ENCODE peak calls at places on chromosomes 4 and X, in ten cellular contexts. One of them, this sample, is unnamed.

GRCh38 chrX:68428431-68428830 is 4.9 kb downstream of the OPHN1 start:
- ATAC-seq in K562: no peak
- ATAC-seq in upper lobe of left lung: no peak
- ATAC-seq in right lobe of liver: no peak
- ATAC-seq in A549: no peak
- ATAC-seq in HCT116: peak; percentile 35
- ATAC-seq in gastrocnemius medialis: no peak
- ATAC-seq in heart left ventricle: no peak
- ATAC-seq in body of pancreas: no peak
- ATAC-seq in HepG2: no peak
- ATAC-seq in this sample: no peak

GRCh38 chrX:101931104-101931493 is 728 bp downstream of the ZMAT1 start:
- ATAC-seq in K562: no peak
- ATAC-seq in upper lobe of left lung: peak; percentile 25
- ATAC-seq in right lobe of liver: no peak
- ATAC-seq in A549: no peak
- ATAC-seq in HCT116: no peak
- ATAC-seq in gastrocnemius medialis: no peak
- ATAC-seq in heart left ventricle: no peak
- ATAC-seq in body of pancreas: no peak
- ATAC-seq in HepG2: no peak
- ATAC-seq in this sample: no peak

GRCh38 chr4:1761130-1761688 is 31.9 kb upstream of the FGFR3 start:
- ATAC-seq in K562: no peak
- ATAC-seq in upper lobe of left lung: no peak
- ATAC-seq in right lobe of liver: no peak
- ATAC-seq in A549: peak; percentile 9
- ATAC-seq in HCT116: no peak
- ATAC-seq in gastrocnemius medialis: no peak
- ATAC-seq in heart left ventricle: no peak
- ATAC-seq in body of pancreas: no peak
- ATAC-seq in HepG2: no peak
- ATAC-seq in this sample: no peak

GRCh38 chr4:98625920-98626319 is 32.5 kb downstream of the TSPAN5 start:
- ATAC-seq in K562: no peak
- ATAC-seq in upper lobe of left lung: no peak
- ATAC-seq in right lobe of liver: no peak
- ATAC-seq in A549: peak; percentile 37
- ATAC-seq in HCT116: peak; percentile 52
- ATAC-seq in gastrocnemius medialis: no peak
- ATAC-seq in heart left ventricle: no peak
- ATAC-seq in body of pancreas: no peak
- ATAC-seq in HepG2: no peak
- ATAC-seq in this sample: no peak

GRCh38 chr4:174763454-174764104 is 65.5 kb downstream of the GLRA3 start:
- ATAC-seq in K562: no peak
- ATAC-seq in upper lobe of left lung: no peak
- ATAC-seq in right lobe of liver: no peak
- ATAC-seq in A549: no peak
- ATAC-seq in HCT116: peak; percentile 27
- ATAC-seq in gastrocnemius medialis: no peak
- ATAC-seq in heart left ventricle: no peak
- ATAC-seq in body of pancreas: no peak
- ATAC-seq in HepG2: no peak
- ATAC-seq in this sample: no peak

GRCh38 chr4:85402371-85402770 is 72.6 kb upstream of the ARHGAP24 start:
- ATAC-seq in K562: no peak
- ATAC-seq in upper lobe of left lung: peak; percentile 87
- ATAC-seq in right lobe of liver: no peak
- ATAC-seq in A549: no peak
- ATAC-seq in HCT116: no peak
- ATAC-seq in gastrocnemius medialis: peak; percentile 27
- ATAC-seq in heart left ventricle: peak; percentile 68
- ATAC-seq in body of pancreas: no peak
- ATAC-seq in HepG2: no peak
- ATAC-seq in this sample: peak; percentile 85

GRCh38 chrX:14837155-14837554 is 35.7 kb downstream of the FANCB start:
- ATAC-seq in K562: no peak
- ATAC-seq in upper lobe of left lung: no peak
- ATAC-seq in right lobe of liver: no peak
- ATAC-seq in A549: no peak
- ATAC-seq in HCT116: no peak
- ATAC-seq in gastrocnemius medialis: no peak
- ATAC-seq in heart left ventricle: no peak
- ATAC-seq in body of pancreas: no peak
- ATAC-seq in HepG2: no peak
- ATAC-seq in this sample: no peak

GRCh38 chr4:146520894-146521542 is 722 bp downstream of the SLC10A7 start:
- ATAC-seq in K562: peak; percentile 77
- ATAC-seq in upper lobe of left lung: peak; percentile 67
- ATAC-seq in right lobe of liver: peak; percentile 61
- ATAC-seq in A549: peak; percentile 58
- ATAC-seq in HCT116: peak; percentile 13
- ATAC-seq in gastrocnemius medialis: peak; percentile 40
- ATAC-seq in heart left ventricle: peak; percentile 52
- ATAC-seq in body of pancreas: peak; percentile 77
- ATAC-seq in HepG2: peak; percentile 75
- ATAC-seq in this sample: no peak

GRCh38 chr4:119643306-119644042 is 14.9 kb upstream of the PDE5A start:
- ATAC-seq in K562: no peak
- ATAC-seq in upper lobe of left lung: no peak
- ATAC-seq in right lobe of liver: no peak
- ATAC-seq in A549: no peak
- ATAC-seq in HCT116: no peak
- ATAC-seq in gastrocnemius medialis: no peak
- ATAC-seq in heart left ventricle: no peak
- ATAC-seq in body of pancreas: no peak
- ATAC-seq in HepG2: no peak
- ATAC-seq in this sample: no peak

GRCh38 chr4:26731342-26731741 is 129.3 kb upstream of the STIM2 start:
- ATAC-seq in K562: no peak
- ATAC-seq in upper lobe of left lung: no peak
- ATAC-seq in right lobe of liver: no peak
- ATAC-seq in A549: no peak
- ATAC-seq in HCT116: no peak
- ATAC-seq in gastrocnemius medialis: no peak
- ATAC-seq in heart left ventricle: no peak
- ATAC-seq in body of pancreas: no peak
- ATAC-seq in HepG2: no peak
- ATAC-seq in this sample: no peak

GRCh38 chr4:148214529-148215166 is 227.6 kb downstream of the NR3C2 start:
- ATAC-seq in K562: no peak
- ATAC-seq in upper lobe of left lung: peak; percentile 57
- ATAC-seq in right lobe of liver: no peak
- ATAC-seq in A549: no peak
- ATAC-seq in HCT116: no peak
- ATAC-seq in gastrocnemius medialis: peak; percentile 99
- ATAC-seq in heart left ventricle: peak; percentile 90
- ATAC-seq in body of pancreas: peak; percentile 85
- ATAC-seq in HepG2: no peak
- ATAC-seq in this sample: peak; percentile 86

GRCh38 chrX:18964880-18965279 is 19.0 kb downstream of the PHKA2 start:
- ATAC-seq in K562: no peak
- ATAC-seq in upper lobe of left lung: no peak
- ATAC-seq in right lobe of liver: no peak
- ATAC-seq in A549: no peak
- ATAC-seq in HCT116: no peak
- ATAC-seq in gastrocnemius medialis: no peak
- ATAC-seq in heart left ventricle: no peak
- ATAC-seq in body of pancreas: no peak
- ATAC-seq in HepG2: no peak
- ATAC-seq in this sample: no peak

GRCh38 chr4:26194764-26195163 is 126.0 kb upstream of the RBPJ start:
- ATAC-seq in K562: no peak
- ATAC-seq in upper lobe of left lung: no peak
- ATAC-seq in right lobe of liver: no peak
- ATAC-seq in A549: no peak
- ATAC-seq in HCT116: no peak
- ATAC-seq in gastrocnemius medialis: no peak
- ATAC-seq in heart left ventricle: no peak
- ATAC-seq in body of pancreas: no peak
- ATAC-seq in HepG2: no peak
- ATAC-seq in this sample: no peak

GRCh38 chr4:108941914-108942379 is 179.1 kb upstream of the ETNPPL start:
- ATAC-seq in K562: peak; percentile 65
- ATAC-seq in upper lobe of left lung: no peak
- ATAC-seq in right lobe of liver: no peak
- ATAC-seq in A549: no peak
- ATAC-seq in HCT116: no peak
- ATAC-seq in gastrocnemius medialis: peak; percentile 94
- ATAC-seq in heart left ventricle: no peak
- ATAC-seq in body of pancreas: no peak
- ATAC-seq in HepG2: no peak
- ATAC-seq in this sample: no peak

GRCh38 chr4:81648576-81649272 is 177.0 kb upstream of the RASGEF1B start:
- ATAC-seq in K562: no peak
- ATAC-seq in upper lobe of left lung: peak; percentile 56
- ATAC-seq in right lobe of liver: no peak
- ATAC-seq in A549: no peak
- ATAC-seq in HCT116: no peak
- ATAC-seq in gastrocnemius medialis: no peak
- ATAC-seq in heart left ventricle: peak; percentile 31
- ATAC-seq in body of pancreas: no peak
- ATAC-seq in HepG2: no peak
- ATAC-seq in this sample: no peak

GRCh38 chrX:75131973-75132627 is 24.0 kb downstream of the ABCB7 start:
- ATAC-seq in K562: no peak
- ATAC-seq in upper lobe of left lung: no peak
- ATAC-seq in right lobe of liver: no peak
- ATAC-seq in A549: no peak
- ATAC-seq in HCT116: no peak
- ATAC-seq in gastrocnemius medialis: no peak
- ATAC-seq in heart left ventricle: peak; percentile 76
- ATAC-seq in body of pancreas: no peak
- ATAC-seq in HepG2: no peak
- ATAC-seq in this sample: no peak

GRCh38 chr4:76703123-76703490 is 194.8 kb downstream of the SOWAHB start:
- ATAC-seq in K562: no peak
- ATAC-seq in upper lobe of left lung: no peak
- ATAC-seq in right lobe of liver: peak; percentile 5
- ATAC-seq in A549: peak; percentile 72
- ATAC-seq in HCT116: peak; percentile 65
- ATAC-seq in gastrocnemius medialis: no peak
- ATAC-seq in heart left ventricle: no peak
- ATAC-seq in body of pancreas: no peak
- ATAC-seq in HepG2: no peak
- ATAC-seq in this sample: no peak

GRCh38 chr4:186725422-186726149 is 1.9 kb upstream of the FAT1 start:
- ATAC-seq in K562: peak; percentile 80
- ATAC-seq in upper lobe of left lung: peak; percentile 82
- ATAC-seq in right lobe of liver: peak; percentile 72
- ATAC-seq in A549: peak; percentile 81
- ATAC-seq in HCT116: peak; percentile 58
- ATAC-seq in gastrocnemius medialis: peak; percentile 32
- ATAC-seq in heart left ventricle: peak; percentile 71
- ATAC-seq in body of pancreas: peak; percentile 66
- ATAC-seq in HepG2: peak; percentile 74
- ATAC-seq in this sample: peak; percentile 61

GRCh38 chr4:187286536-187286935 is 562.9 kb upstream of the FAT1 start:
- ATAC-seq in K562: no peak
- ATAC-seq in upper lobe of left lung: no peak
- ATAC-seq in right lobe of liver: no peak
- ATAC-seq in A549: no peak
- ATAC-seq in HCT116: no peak
- ATAC-seq in gastrocnemius medialis: no peak
- ATAC-seq in heart left ventricle: no peak
- ATAC-seq in body of pancreas: no peak
- ATAC-seq in HepG2: no peak
- ATAC-seq in this sample: no peak

DNA sequence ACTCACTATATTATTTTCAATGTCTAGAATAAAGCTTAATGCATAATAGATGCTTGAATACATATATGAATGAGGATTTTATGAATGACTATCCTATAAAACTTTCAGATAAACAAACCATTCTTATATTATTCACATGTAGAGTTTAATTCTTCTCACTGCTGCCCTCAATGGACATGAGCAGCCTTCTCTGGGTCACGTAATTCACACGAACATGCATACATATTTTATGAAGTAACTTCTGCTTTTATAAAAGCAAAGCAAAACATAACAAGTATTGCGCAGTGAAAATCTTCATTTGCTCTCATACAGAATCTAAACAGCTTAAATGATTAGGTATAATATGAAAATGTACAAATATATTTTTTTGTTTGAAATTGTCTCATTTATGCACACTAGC is 116.7 kb downstream of the TMA16 start:
- ATAC-seq in K562: no peak
- ATAC-seq in upper lobe of left lung: peak; percentile 47
- ATAC-seq in right lobe of liver: peak; percentile 54
- ATAC-seq in A549: no peak
- ATAC-seq in HCT116: no peak
- ATAC-seq in gastrocnemius medialis: no peak
- ATAC-seq in heart left ventricle: no peak
- ATAC-seq in body of pancreas: no peak
- ATAC-seq in HepG2: no peak
- ATAC-seq in this sample: peak; percentile 28
- TF ChIP-seq POLR2A in K562: no peak
- TF ChIP-seq POLR2A in upper lobe of left lung: peak; percentile 44
- TF ChIP-seq POLR2A in right lobe of liver: peak; percentile 9
- TF ChIP-seq POLR2A in A549: no peak
- TF ChIP-seq POLR2A in HCT116: no peak
- TF ChIP-seq POLR2A in gastrocnemius medialis: no peak
- TF ChIP-seq POLR2A in heart left ventricle: no peak
- TF ChIP-seq POLR2A in body of pancreas: no peak
- TF ChIP-seq POLR2A in HepG2: no peak
- TF ChIP-seq POLR2A in this sample: no peak

GRCh38 chr4:105186701-105187158 is 40.1 kb downstream of the TET2 start:
- ATAC-seq in K562: no peak
- ATAC-seq in upper lobe of left lung: no peak
- ATAC-seq in right lobe of liver: peak; percentile 69
- ATAC-seq in A549: no peak
- ATAC-seq in HCT116: no peak
- ATAC-seq in gastrocnemius medialis: peak; percentile 31
- ATAC-seq in heart left ventricle: peak; percentile 72
- ATAC-seq in body of pancreas: peak; percentile 27
- ATAC-seq in HepG2: no peak
- ATAC-seq in this sample: no peak
- TF ChIP-seq CTCF in K562: no peak
- TF ChIP-seq CTCF in upper lobe of left lung: no peak
- TF ChIP-seq CTCF in right lobe of liver: no peak
- TF ChIP-seq CTCF in A549: no peak
- TF ChIP-seq CTCF in HCT116: no peak
- TF ChIP-seq CTCF in gastrocnemius medialis: no peak
- TF ChIP-seq CTCF in heart left ventricle: no peak
- TF ChIP-seq CTCF in body of pancreas: no peak
- TF ChIP-seq CTCF in HepG2: no peak
- TF ChIP-seq CTCF in this sample: no peak

GRCh38 chr4:132071815-132072214 is 1077.3 kb upstream of the PCDH10 start:
- ATAC-seq in K562: no peak
- ATAC-seq in upper lobe of left lung: no peak
- ATAC-seq in right lobe of liver: no peak
- ATAC-seq in A549: no peak
- ATAC-seq in HCT116: no peak
- ATAC-seq in gastrocnemius medialis: no peak
- ATAC-seq in heart left ventricle: no peak
- ATAC-seq in body of pancreas: no peak
- ATAC-seq in HepG2: no peak
- ATAC-seq in this sample: no peak
- TF ChIP-seq POLR2A in K562: no peak
- TF ChIP-seq POLR2A in upper lobe of left lung: no peak
- TF ChIP-seq POLR2A in right lobe of liver: no peak
- TF ChIP-seq POLR2A in A549: no peak
- TF ChIP-seq POLR2A in HCT116: no peak
- TF ChIP-seq POLR2A in gastrocnemius medialis: no peak
- TF ChIP-seq POLR2A in heart left ventricle: no peak
- TF ChIP-seq POLR2A in body of pancreas: no peak
- TF ChIP-seq POLR2A in HepG2: no peak
- TF ChIP-seq POLR2A in this sample: no peak

GRCh38 chr4:39435875-39436563 is 22.7 kb downstream of the RPL9 start:
- ATAC-seq in K562: peak; percentile 80
- ATAC-seq in upper lobe of left lung: no peak
- ATAC-seq in right lobe of liver: peak; percentile 61
- ATAC-seq in A549: no peak
- ATAC-seq in HCT116: peak; percentile 65
- ATAC-seq in gastrocnemius medialis: no peak
- ATAC-seq in heart left ventricle: no peak
- ATAC-seq in body of pancreas: no peak
- ATAC-seq in HepG2: peak; percentile 71
- ATAC-seq in this sample: peak; percentile 43
- TF ChIP-seq CTCF in K562: peak; percentile 51
- TF ChIP-seq CTCF in upper lobe of left lung: no peak
- TF ChIP-seq CTCF in right lobe of liver: peak; percentile 48
- TF ChIP-seq CTCF in A549: peak; percentile 31
- TF ChIP-seq CTCF in HCT116: peak; percentile 33
- TF ChIP-seq CTCF in gastrocnemius medialis: no peak
- TF ChIP-seq CTCF in heart left ventricle: no peak
- TF ChIP-seq CTCF in body of pancreas: no peak
- TF ChIP-seq CTCF in HepG2: peak; percentile 70
- TF ChIP-seq CTCF in this sample: no peak